ENCODE peak calls at places on chromosomes 1 and 21, in nine cellular contexts. R is osteoblast, L is mammary epithelial cell, H is psoas muscle, K is cardiac muscle cell, X is brain microvascular endothelial cell, I is heart left ventricle, Y is cardiac fibroblast, A is pancreas. Q is an unnamed sample.
A peak's percentile ranks its signal among the peaks of the same experiment; 100 is the strongest.

GRCh38 chr1:94304553-94304952 is 67.2 kb upstream of the ARHGAP29 start:
- DNase-seq in R (no peak), L (peak; percentile 75), H (no peak), K (no peak), X (no peak), I (no peak), Y (peak; percentile 69), A (no peak), Q (no peak)

GRCh38 chr1:48214820-48215219 is 7.7 kb upstream of the SLC5A9 start:
- DNase-seq in R (no peak), L (no peak), H (no peak), K (no peak), X (no peak), I (no peak), Y (no peak), A (no peak), Q (no peak)

GRCh38 chr1:228500901-228501871 is 14.0 kb downstream of the RNF187 start:
- DNase-seq in R (peak; percentile 92), L (peak; percentile 81), H (peak; percentile 83), K (peak; percentile 92), X (peak; percentile 86), I (peak; percentile 78), Y (peak; percentile 92), A (peak; percentile 86), Q (no peak)

GRCh38 chr1:1178794-1179331 is 5.2 kb downstream of the TTLL10 start:
- DNase-seq in R (peak; percentile 77), L (no peak), H (peak; percentile 9), K (no peak), X (no peak), I (no peak), Y (no peak), A (peak; percentile 75), Q (no peak)

GRCh38 chr21:41739936-41740335 is 26.9 kb downstream of the RIPK4 start:
- DNase-seq in R (no peak), L (no peak), H (no peak), K (no peak), X (no peak), I (no peak), Y (no peak), A (peak; percentile 7), Q (no peak)

GRCh38 chr1:97307151-97307550 is 585.6 kb downstream of the PTBP2 start:
- DNase-seq in R (no peak), L (no peak), H (no peak), K (no peak), X (no peak), I (no peak), Y (no peak), A (no peak), Q (no peak)

GRCh38 chr1:191206808-191207207 is 729.1 kb upstream of the BRINP3 start:
- DNase-seq in R (no peak), L (peak; percentile 19), H (no peak), K (no peak), X (no peak), I (no peak), Y (no peak), A (no peak), Q (no peak)

GRCh38 chr1:43779805-43780403 is 72.6 kb downstream of the ST3GAL3 start:
- DNase-seq in R (no peak), L (no peak), H (no peak), K (no peak), X (no peak), I (no peak), Y (no peak), A (no peak), Q (no peak)

GRCh38 chr1:205169248-205169647 is 42.3 kb downstream of the DSTYK start:
- DNase-seq in R (no peak), L (no peak), H (no peak), K (no peak), X (no peak), I (no peak), Y (no peak), A (no peak), Q (no peak)

GRCh38 chr1:116504308-116505156 is 66.3 kb downstream of the CD58 start:
- DNase-seq in R (peak; percentile 85), L (peak; percentile 60), H (peak; percentile 58), K (peak; percentile 74), X (peak; percentile 86), I (peak; percentile 71), Y (peak; percentile 90), A (no peak), Q (no peak)

GRCh38 chr1:155320252-155320651 is 442 bp upstream of the RUSC1 start:
- DNase-seq in R (peak; percentile 37), L (no peak), H (no peak), K (no peak), X (no peak), I (no peak), Y (no peak), A (no peak), Q (no peak)
- H3K4me3 ChIP-seq in R (peak overlapping the region; percentile 86), L (no peak overlapping the region), H (peak overlapping the region; percentile 96), K (no peak overlapping the region), X (peak overlapping the region; percentile 55), I (peak overlapping the region; percentile 79), Y (peak overlapping the region; percentile 51), A (no peak overlapping the region), Q (peak overlapping the region; percentile 84)

GRCh38 chr1:202213361-202214088 is 19.9 kb downstream of the LGR6 start:
- DNase-seq in R (peak; percentile 93), L (no peak), H (no peak), K (no peak), X (no peak), I (no peak), Y (no peak), A (no peak), Q (no peak)
- TF ChIP-seq CTCF in R (no peak), L (peak; percentile 48), H (no peak), K (peak; percentile 35), X (peak; percentile 54), I (no peak), Y (no peak), A (no peak), Q (no peak)

GRCh38 chr1:160778976-160779375 is 17.0 kb upstream of the LY9 start:
- DNase-seq in R (no peak), L (no peak), H (no peak), K (no peak), X (no peak), I (no peak), Y (no peak), A (no peak), Q (no peak)

GRCh38 chr1:160779662-160780397 is 16.1 kb upstream of the LY9 start:
- DNase-seq in R (no peak), L (no peak), H (no peak), K (peak; percentile 7), X (no peak), I (no peak), Y (no peak), A (no peak), Q (no peak)

GRCh38 chr1:160780398-160780755 is 15.6 kb upstream of the LY9 start:
- DNase-seq in R (no peak), L (no peak), H (no peak), K (no peak), X (no peak), I (no peak), Y (no peak), A (no peak), Q (no peak)

GRCh38 chr1:160781914-160782689 is 13.9 kb upstream of the LY9 start:
- DNase-seq in R (no peak), L (no peak), H (no peak), K (no peak), X (no peak), I (no peak), Y (no peak), A (no peak), Q (no peak)

DNA sequence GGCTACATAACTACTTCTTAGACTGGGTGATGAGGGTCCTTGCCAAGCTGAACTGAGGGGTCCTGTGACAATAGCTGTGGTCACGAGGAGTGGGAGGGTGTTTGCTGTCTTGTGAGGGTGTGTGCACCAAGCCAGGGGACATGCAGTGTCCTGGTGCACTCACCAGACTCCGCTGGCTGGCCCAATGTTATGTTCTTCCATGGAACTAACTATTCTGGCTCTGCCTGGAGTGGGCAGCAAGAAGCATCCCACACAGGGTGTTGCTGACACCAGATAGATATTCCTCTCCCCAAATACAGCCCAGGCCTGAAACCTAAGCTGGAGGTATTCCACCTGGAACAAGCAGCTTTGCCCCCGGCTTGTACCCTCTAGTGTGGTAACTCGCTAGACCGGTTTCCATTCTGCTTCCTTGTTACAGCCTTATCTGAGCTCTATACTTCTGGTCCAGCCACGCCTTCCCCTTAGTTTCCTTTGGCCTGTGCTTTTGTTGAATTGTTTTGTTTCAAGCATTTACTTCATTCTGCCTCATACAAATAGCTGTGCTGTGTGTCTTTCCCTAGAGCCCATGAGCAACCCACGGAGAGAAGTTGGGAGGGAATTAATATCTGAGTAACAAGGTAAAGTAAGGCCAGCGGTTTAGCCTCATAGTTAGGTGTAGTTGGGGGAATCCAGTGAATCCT is 14.7 kb upstream of the LY9 start:
- DNase-seq in R (no peak), L (peak; percentile 34), H (no peak), K (no peak), X (no peak), I (no peak), Y (no peak), A (no peak), Q (no peak)
- H3K4me3 ChIP-seq in R (no peak overlapping the region), L (no peak overlapping the region), H (no peak overlapping the region), K (no peak overlapping the region), X (no peak overlapping the region), I (no peak overlapping the region), Y (no peak overlapping the region), A (no peak overlapping the region), Q (no peak overlapping the region)

GRCh38 chr1:23854568-23854967 is 13.5 kb downstream of the FUCA1 start:
- DNase-seq in R (no peak), L (no peak), H (no peak), K (peak; percentile 10), X (no peak), I (no peak), Y (peak; percentile 35), A (no peak), Q (no peak)
- TF ChIP-seq CTCF in R (peak; percentile 26), L (peak; percentile 36), H (peak; percentile 36), K (peak; percentile 19), X (peak; percentile 48), I (no peak), Y (peak; percentile 41), A (no peak), Q (peak; percentile 17)

DNA sequence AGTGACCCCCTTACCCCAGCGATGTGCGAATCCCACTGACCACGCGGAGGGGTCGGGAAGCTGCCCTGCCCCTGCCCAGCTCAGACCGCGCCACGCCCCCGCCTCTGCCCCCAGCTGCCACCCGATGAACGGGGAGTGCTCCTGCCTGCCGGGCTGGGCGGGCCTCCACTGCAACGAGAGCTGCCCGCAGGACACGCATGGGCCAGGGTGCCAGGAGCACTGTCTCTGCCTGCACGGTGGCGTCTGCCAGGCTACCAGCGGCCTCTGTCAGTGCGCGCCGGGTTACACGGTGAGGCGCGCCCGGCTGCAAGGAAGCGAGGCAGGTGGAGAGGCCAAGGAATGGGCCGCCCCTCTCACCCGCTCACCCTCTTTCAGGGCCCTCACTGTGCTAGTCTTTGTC is 11.9 kb upstream of the LRRC71 start:
- DNase-seq in R (no peak), L (no peak), H (no peak), K (no peak), X (no peak), I (no peak), Y (no peak), A (peak; percentile 79), Q (no peak)
- H3K4me3 ChIP-seq in R (no peak overlapping the region), L (no peak overlapping the region), H (no peak overlapping the region), K (no peak overlapping the region), X (no peak overlapping the region), I (no peak overlapping the region), Y (no peak overlapping the region), A (no peak overlapping the region), Q (no peak overlapping the region)